ENCODE peak calls at places on chromosomes 5 and 9, in seven cellular contexts. I is stimulated activated CD4-positive, alpha-beta T cell treated with anti-CD3 and anti-CD28 coated beads, Interleukin-4, amount 100 ng/mL, for 24 hours; C is transverse colon; S is left lung; E is fibroblast of lung; G is fibroblast of mammary gland; D is glutamatergic neuron. O is an unnamed sample.

GRCh38 chr5:39256472-39256871 is 37.1 kb upstream of the FYB1 start:
- DNase-seq in I (peak), C (peak), S (no peak), E (peak), G (peak), D (no peak), O (peak)

GRCh38 chr5:103021310-103021709 is 98.6 kb downstream of the GIN1 start:
- DNase-seq in I (no peak), C (no peak), S (no peak), E (peak), G (peak), D (no peak), O (peak)

GRCh38 chr9:13083973-13084528 is 195.4 kb downstream of the MPDZ start:
- DNase-seq in I (no peak), C (no peak), S (no peak), E (peak), G (peak), D (no peak), O (no peak)

GRCh38 chr5:172690258-172691075 is 49.4 kb downstream of the NEURL1B start:
- DNase-seq in I (no peak), C (no peak), S (no peak), E (no peak), G (no peak), D (no peak), O (no peak)

GRCh38 chr5:132386644-132387286 is 17.3 kb downstream of the SLC22A5 start:
- DNase-seq in I (peak), C (peak), S (peak), E (peak), G (peak), D (peak), O (peak)

GRCh38 chr9:78033870-78034269 is 2.3 kb upstream of the GNAQ start:
- DNase-seq in I (no peak), C (no peak), S (no peak), E (no peak), G (no peak), D (no peak), O (no peak)

GRCh38 chr9:90035471-90035870 is 430.7 kb downstream of the GADD45G start:
- DNase-seq in I (no peak), C (no peak), S (no peak), E (no peak), G (no peak), D (no peak), O (no peak)

GRCh38 chr9:10050016-10050415 is 562.8 kb downstream of the PTPRD start:
- DNase-seq in I (no peak), C (no peak), S (no peak), E (peak), G (peak), D (no peak), O (no peak)

GRCh38 chr9:14907360-14907685 is 2.9 kb downstream of the FREM1 start:
- DNase-seq in I (no peak), C (no peak), S (no peak), E (no peak), G (no peak), D (no peak), O (no peak)

GRCh38 chr5:172659909-172660628 is 19.0 kb downstream of the NEURL1B start:
- DNase-seq in I (no peak), C (peak), S (peak), E (peak), G (peak), D (peak), O (peak)

O was measured in lung microvascular endothelial cell.